ENCODE peak calls at places on chromosomes 4 and X, in ten cellular contexts. One of them, this sample, is unnamed.

GRCh38 chrX:115939070-115939469 is 231.5 kb upstream of the AGTR2 start:
- DNase-seq in HT1080: no peak
- DNase-seq in lung microvascular endothelial cell: no peak
- DNase-seq in mesothelial cell of epicardium: no peak
- DNase-seq in NCI-H460: no peak
- DNase-seq in fibroblast of gingiva: no peak
- DNase-seq in A549: no peak
- DNase-seq in globus pallidus: no peak
- DNase-seq in GOT3: no peak
- DNase-seq in HTR-8/SVneo: no peak
- DNase-seq in this sample: no peak

GRCh38 chrX:24149346-24150050 is at the start of gene ZFX:
- DNase-seq in globus pallidus: peak
- DNase-seq in A549: peak
- DNase-seq in GOT3: peak
- DNase-seq in HT1080: peak
- DNase-seq in NCI-H460: peak
- DNase-seq in HTR-8/SVneo: no peak
- DNase-seq in mesothelial cell of epicardium: peak
- DNase-seq in fibroblast of gingiva: peak
- DNase-seq in lung microvascular endothelial cell: peak
- DNase-seq in this sample: peak

GRCh38 chrX:149711545-149712236 is at the start of gene MAGEA11:
- DNase-seq in mesothelial cell of epicardium: no peak
- DNase-seq in HTR-8/SVneo: no peak
- DNase-seq in GOT3: no peak
- DNase-seq in A549: no peak
- DNase-seq in lung microvascular endothelial cell: no peak
- DNase-seq in HT1080: peak
- DNase-seq in NCI-H460: no peak
- DNase-seq in fibroblast of gingiva: no peak
- DNase-seq in globus pallidus: no peak
- DNase-seq in this sample: no peak

GRCh38 chr4:3210467-3210866 is 38.5 kb upstream of the MSANTD1 start:
- DNase-seq in GOT3: no peak
- DNase-seq in fibroblast of gingiva: no peak
- DNase-seq in HTR-8/SVneo: no peak
- DNase-seq in NCI-H460: no peak
- DNase-seq in lung microvascular endothelial cell: no peak
- DNase-seq in HT1080: no peak
- DNase-seq in A549: no peak
- DNase-seq in mesothelial cell of epicardium: no peak
- DNase-seq in globus pallidus: no peak
- DNase-seq in this sample: no peak

GRCh38 chrX:108453841-108454240 is 14.2 kb downstream of the COL4A5 start:
- DNase-seq in fibroblast of gingiva: no peak
- DNase-seq in NCI-H460: no peak
- DNase-seq in mesothelial cell of epicardium: no peak
- DNase-seq in A549: no peak
- DNase-seq in HTR-8/SVneo: no peak
- DNase-seq in HT1080: no peak
- DNase-seq in GOT3: no peak
- DNase-seq in globus pallidus: no peak
- DNase-seq in lung microvascular endothelial cell: no peak
- DNase-seq in this sample: no peak

GRCh38 chr4:124685851-124686250 is 26.7 kb downstream of the ANKRD50 start:
- DNase-seq in A549: no peak
- DNase-seq in GOT3: no peak
- DNase-seq in lung microvascular endothelial cell: no peak
- DNase-seq in globus pallidus: peak
- DNase-seq in HT1080: peak
- DNase-seq in NCI-H460: no peak
- DNase-seq in fibroblast of gingiva: no peak
- DNase-seq in HTR-8/SVneo: no peak
- DNase-seq in mesothelial cell of epicardium: no peak
- DNase-seq in this sample: no peak

GRCh38 chr4:73690051-73690744 is 50.2 kb upstream of the CXCL8 start:
- DNase-seq in mesothelial cell of epicardium: no peak
- DNase-seq in HT1080: peak
- DNase-seq in A549: peak
- DNase-seq in GOT3: no peak
- DNase-seq in NCI-H460: no peak
- DNase-seq in lung microvascular endothelial cell: peak
- DNase-seq in globus pallidus: no peak
- DNase-seq in fibroblast of gingiva: peak
- DNase-seq in HTR-8/SVneo: no peak
- DNase-seq in this sample: no peak

GRCh38 chrX:55710701-55711100 is 6.8 kb upstream of the RRAGB start:
- DNase-seq in globus pallidus: no peak
- DNase-seq in GOT3: peak
- DNase-seq in NCI-H460: no peak
- DNase-seq in mesothelial cell of epicardium: no peak
- DNase-seq in HTR-8/SVneo: peak
- DNase-seq in fibroblast of gingiva: peak
- DNase-seq in lung microvascular endothelial cell: peak
- DNase-seq in HT1080: peak
- DNase-seq in A549: peak
- DNase-seq in this sample: no peak

GRCh38 chr4:91436556-91436955 is 867.2 kb upstream of the GRID2 start:
- DNase-seq in A549: no peak
- DNase-seq in HT1080: no peak
- DNase-seq in HTR-8/SVneo: no peak
- DNase-seq in NCI-H460: no peak
- DNase-seq in lung microvascular endothelial cell: no peak
- DNase-seq in GOT3: no peak
- DNase-seq in fibroblast of gingiva: no peak
- DNase-seq in mesothelial cell of epicardium: no peak
- DNase-seq in globus pallidus: no peak
- DNase-seq in this sample: no peak

GRCh38 chr4:126023946-126024345 is 709.2 kb downstream of the FAT4 start:
- DNase-seq in fibroblast of gingiva: peak
- DNase-seq in HTR-8/SVneo: no peak
- DNase-seq in A549: no peak
- DNase-seq in NCI-H460: no peak
- DNase-seq in GOT3: no peak
- DNase-seq in lung microvascular endothelial cell: no peak
- DNase-seq in HT1080: no peak
- DNase-seq in mesothelial cell of epicardium: no peak
- DNase-seq in globus pallidus: no peak
- DNase-seq in this sample: no peak

GRCh38 chr4:58833126-58833525 is 1722.9 kb upstream of the IGFBP7 start:
- DNase-seq in A549: no peak
- DNase-seq in GOT3: no peak
- DNase-seq in HTR-8/SVneo: no peak
- DNase-seq in fibroblast of gingiva: no peak
- DNase-seq in NCI-H460: no peak
- DNase-seq in HT1080: no peak
- DNase-seq in mesothelial cell of epicardium: no peak
- DNase-seq in globus pallidus: no peak
- DNase-seq in lung microvascular endothelial cell: no peak
- DNase-seq in this sample: no peak

GRCh38 chr4:150540959-150541360 is 41.0 kb upstream of the MAB21L2 start:
- DNase-seq in GOT3: no peak
- DNase-seq in lung microvascular endothelial cell: no peak
- DNase-seq in fibroblast of gingiva: no peak
- DNase-seq in mesothelial cell of epicardium: no peak
- DNase-seq in HT1080: no peak
- DNase-seq in NCI-H460: no peak
- DNase-seq in HTR-8/SVneo: no peak
- DNase-seq in globus pallidus: no peak
- DNase-seq in A549: no peak
- DNase-seq in this sample: no peak

GRCh38 chr4:126223784-126224407 is 909.1 kb downstream of the FAT4 start:
- DNase-seq in A549: peak
- DNase-seq in globus pallidus: peak
- DNase-seq in GOT3: no peak
- DNase-seq in lung microvascular endothelial cell: peak
- DNase-seq in HTR-8/SVneo: no peak
- DNase-seq in fibroblast of gingiva: peak
- DNase-seq in NCI-H460: peak
- DNase-seq in HT1080: no peak
- DNase-seq in mesothelial cell of epicardium: no peak
- DNase-seq in this sample: no peak

GRCh38 chr4:113539408-113539807 is 222.1 kb downstream of the CAMK2D start:
- DNase-seq in A549: no peak
- DNase-seq in HT1080: peak
- DNase-seq in lung microvascular endothelial cell: no peak
- DNase-seq in NCI-H460: no peak
- DNase-seq in globus pallidus: no peak
- DNase-seq in mesothelial cell of epicardium: no peak
- DNase-seq in HTR-8/SVneo: peak
- DNase-seq in GOT3: no peak
- DNase-seq in fibroblast of gingiva: no peak
- DNase-seq in this sample: no peak

GRCh38 chr4:71338846-71339593 is at the start of gene SLC4A4:
- DNase-seq in HTR-8/SVneo: no peak
- DNase-seq in GOT3: no peak
- DNase-seq in mesothelial cell of epicardium: no peak
- DNase-seq in lung microvascular endothelial cell: no peak
- DNase-seq in NCI-H460: no peak
- DNase-seq in A549: peak
- DNase-seq in fibroblast of gingiva: no peak
- DNase-seq in HT1080: peak
- DNase-seq in globus pallidus: no peak
- DNase-seq in this sample: no peak

GRCh38 chr4:118683513-118683912 is 1.7 kb upstream of the METTL14 start:
- DNase-seq in HT1080: peak
- DNase-seq in fibroblast of gingiva: no peak
- DNase-seq in mesothelial cell of epicardium: no peak
- DNase-seq in A549: peak
- DNase-seq in NCI-H460: no peak
- DNase-seq in HTR-8/SVneo: peak
- DNase-seq in globus pallidus: no peak
- DNase-seq in lung microvascular endothelial cell: peak
- DNase-seq in GOT3: no peak
- DNase-seq in this sample: no peak

GRCh38 chrX:129984196-129984962 is 1.9 kb downstream of the BCORL1 start:
- DNase-seq in mesothelial cell of epicardium: peak
- DNase-seq in A549: peak
- DNase-seq in HT1080: no peak
- DNase-seq in GOT3: no peak
- DNase-seq in HTR-8/SVneo: no peak
- DNase-seq in lung microvascular endothelial cell: no peak
- DNase-seq in fibroblast of gingiva: no peak
- DNase-seq in NCI-H460: no peak
- DNase-seq in globus pallidus: no peak
- DNase-seq in this sample: no peak

GRCh38 chr4:56907489-56908205 is at the start of gene REST:
- DNase-seq in lung microvascular endothelial cell: peak
- DNase-seq in HT1080: peak
- DNase-seq in globus pallidus: peak
- DNase-seq in GOT3: peak
- DNase-seq in A549: peak
- DNase-seq in mesothelial cell of epicardium: peak
- DNase-seq in fibroblast of gingiva: peak
- DNase-seq in NCI-H460: peak
- DNase-seq in HTR-8/SVneo: peak
- DNase-seq in this sample: peak